ENCODE peak calls at places on chromosomes 1 and 21, in six cellular contexts. One of them, this sample, is unnamed.

GRCh38 chr1:227945891-227946623 is 1.7 kb downstream of the WNT9A start:
- DNase-seq in NCI-H2081: peak
- DNase-seq in stimulated activated CD4-positive, alpha-beta T cell treated with anti-CD3 and anti-CD28 coated beads, Interleukin-12 subunit alpha, Interleukin-12 subunit beta, amount 100 ng/mL, for 4 hours: no peak
- DNase-seq in mesothelial cell of epicardium: peak
- DNase-seq in NCI-H1105 treated with DMSO at 0.1 percent for 48 hours: peak
- DNase-seq in retina: peak
- DNase-seq in this sample: peak

GRCh38 chr1:167238713-167239112 is 18.0 kb downstream of the POU2F1 start:
- DNase-seq in NCI-H1105 treated with DMSO at 0.1 percent for 48 hours: no peak
- DNase-seq in retina: no peak
- DNase-seq in stimulated activated CD4-positive, alpha-beta T cell treated with anti-CD3 and anti-CD28 coated beads, Interleukin-12 subunit alpha, Interleukin-12 subunit beta, amount 100 ng/mL, for 4 hours: no peak
- DNase-seq in NCI-H2081: no peak
- DNase-seq in mesothelial cell of epicardium: no peak
- DNase-seq in this sample: no peak

GRCh38 chr1:201155354-201155753 is 1.1 kb upstream of the TMEM9 start:
- DNase-seq in NCI-H1105 treated with DMSO at 0.1 percent for 48 hours: no peak
- DNase-seq in mesothelial cell of epicardium: no peak
- DNase-seq in retina: no peak
- DNase-seq in stimulated activated CD4-positive, alpha-beta T cell treated with anti-CD3 and anti-CD28 coated beads, Interleukin-12 subunit alpha, Interleukin-12 subunit beta, amount 100 ng/mL, for 4 hours: no peak
- DNase-seq in NCI-H2081: no peak
- DNase-seq in this sample: no peak

GRCh38 chr1:234863596-234863995 is 253.6 kb upstream of the IRF2BP2 start:
- DNase-seq in retina: no peak
- DNase-seq in NCI-H2081: no peak
- DNase-seq in mesothelial cell of epicardium: no peak
- DNase-seq in stimulated activated CD4-positive, alpha-beta T cell treated with anti-CD3 and anti-CD28 coated beads, Interleukin-12 subunit alpha, Interleukin-12 subunit beta, amount 100 ng/mL, for 4 hours: no peak
- DNase-seq in NCI-H1105 treated with DMSO at 0.1 percent for 48 hours: no peak
- DNase-seq in this sample: no peak

GRCh38 chr1:171873664-171874063 is 32.4 kb downstream of the DNM3 start:
- DNase-seq in NCI-H2081: no peak
- DNase-seq in NCI-H1105 treated with DMSO at 0.1 percent for 48 hours: no peak
- DNase-seq in stimulated activated CD4-positive, alpha-beta T cell treated with anti-CD3 and anti-CD28 coated beads, Interleukin-12 subunit alpha, Interleukin-12 subunit beta, amount 100 ng/mL, for 4 hours: no peak
- DNase-seq in retina: no peak
- DNase-seq in mesothelial cell of epicardium: no peak
- DNase-seq in this sample: peak

GRCh38 chr1:204859885-204860284 is 10.8 kb upstream of the NFASC start:
- DNase-seq in mesothelial cell of epicardium: no peak
- DNase-seq in NCI-H1105 treated with DMSO at 0.1 percent for 48 hours: no peak
- DNase-seq in stimulated activated CD4-positive, alpha-beta T cell treated with anti-CD3 and anti-CD28 coated beads, Interleukin-12 subunit alpha, Interleukin-12 subunit beta, amount 100 ng/mL, for 4 hours: no peak
- DNase-seq in retina: no peak
- DNase-seq in NCI-H2081: no peak
- DNase-seq in this sample: peak

GRCh38 chr1:75797606-75798216 is 1.0 kb downstream of the MSH4 start:
- DNase-seq in retina: no peak
- DNase-seq in stimulated activated CD4-positive, alpha-beta T cell treated with anti-CD3 and anti-CD28 coated beads, Interleukin-12 subunit alpha, Interleukin-12 subunit beta, amount 100 ng/mL, for 4 hours: no peak
- DNase-seq in mesothelial cell of epicardium: no peak
- DNase-seq in NCI-H1105 treated with DMSO at 0.1 percent for 48 hours: no peak
- DNase-seq in NCI-H2081: no peak
- DNase-seq in this sample: no peak

GRCh38 chr1:242710286-242710685 is 185.8 kb upstream of the PLD5 start:
- DNase-seq in mesothelial cell of epicardium: no peak
- DNase-seq in retina: no peak
- DNase-seq in NCI-H2081: peak
- DNase-seq in stimulated activated CD4-positive, alpha-beta T cell treated with anti-CD3 and anti-CD28 coated beads, Interleukin-12 subunit alpha, Interleukin-12 subunit beta, amount 100 ng/mL, for 4 hours: no peak
- DNase-seq in NCI-H1105 treated with DMSO at 0.1 percent for 48 hours: no peak
- DNase-seq in this sample: no peak

GRCh38 chr21:41766883-41767605 is at the start of gene RIPK4:
- DNase-seq in NCI-H2081: peak
- DNase-seq in retina: no peak
- DNase-seq in stimulated activated CD4-positive, alpha-beta T cell treated with anti-CD3 and anti-CD28 coated beads, Interleukin-12 subunit alpha, Interleukin-12 subunit beta, amount 100 ng/mL, for 4 hours: peak
- DNase-seq in NCI-H1105 treated with DMSO at 0.1 percent for 48 hours: peak
- DNase-seq in mesothelial cell of epicardium: peak
- DNase-seq in this sample: peak

GRCh38 chr1:53294557-53294956 is 33.3 kb downstream of the LRP8 start:
- DNase-seq in NCI-H2081: no peak
- DNase-seq in NCI-H1105 treated with DMSO at 0.1 percent for 48 hours: no peak
- DNase-seq in stimulated activated CD4-positive, alpha-beta T cell treated with anti-CD3 and anti-CD28 coated beads, Interleukin-12 subunit alpha, Interleukin-12 subunit beta, amount 100 ng/mL, for 4 hours: peak
- DNase-seq in mesothelial cell of epicardium: no peak
- DNase-seq in retina: no peak
- DNase-seq in this sample: no peak

GRCh38 chr1:200027264-200027823 is at the start of gene NR5A2:
- DNase-seq in retina: no peak
- DNase-seq in mesothelial cell of epicardium: no peak
- DNase-seq in stimulated activated CD4-positive, alpha-beta T cell treated with anti-CD3 and anti-CD28 coated beads, Interleukin-12 subunit alpha, Interleukin-12 subunit beta, amount 100 ng/mL, for 4 hours: no peak
- DNase-seq in NCI-H2081: no peak
- DNase-seq in NCI-H1105 treated with DMSO at 0.1 percent for 48 hours: no peak
- DNase-seq in this sample: no peak

GRCh38 chr1:19336543-19336942 is 24.4 kb downstream of the SLC66A1 start:
- DNase-seq in NCI-H1105 treated with DMSO at 0.1 percent for 48 hours: no peak
- DNase-seq in retina: no peak
- DNase-seq in NCI-H2081: no peak
- DNase-seq in stimulated activated CD4-positive, alpha-beta T cell treated with anti-CD3 and anti-CD28 coated beads, Interleukin-12 subunit alpha, Interleukin-12 subunit beta, amount 100 ng/mL, for 4 hours: peak
- DNase-seq in mesothelial cell of epicardium: no peak
- DNase-seq in this sample: no peak

GRCh38 chr1:220028496-220028895 is 17.8 kb downstream of the EPRS1 start:
- DNase-seq in stimulated activated CD4-positive, alpha-beta T cell treated with anti-CD3 and anti-CD28 coated beads, Interleukin-12 subunit alpha, Interleukin-12 subunit beta, amount 100 ng/mL, for 4 hours: no peak
- DNase-seq in mesothelial cell of epicardium: no peak
- DNase-seq in retina: no peak
- DNase-seq in NCI-H2081: peak
- DNase-seq in NCI-H1105 treated with DMSO at 0.1 percent for 48 hours: peak
- DNase-seq in this sample: peak

GRCh38 chr1:180098242-180098995 is 56.2 kb upstream of the QSOX1 start:
- DNase-seq in retina: no peak
- DNase-seq in stimulated activated CD4-positive, alpha-beta T cell treated with anti-CD3 and anti-CD28 coated beads, Interleukin-12 subunit alpha, Interleukin-12 subunit beta, amount 100 ng/mL, for 4 hours: no peak
- DNase-seq in mesothelial cell of epicardium: no peak
- DNase-seq in NCI-H1105 treated with DMSO at 0.1 percent for 48 hours: no peak
- DNase-seq in NCI-H2081: no peak
- DNase-seq in this sample: no peak

GRCh38 chr1:115238336-115239147 is 99.5 kb downstream of the NGF start:
- DNase-seq in NCI-H2081: peak
- DNase-seq in mesothelial cell of epicardium: no peak
- DNase-seq in NCI-H1105 treated with DMSO at 0.1 percent for 48 hours: peak
- DNase-seq in stimulated activated CD4-positive, alpha-beta T cell treated with anti-CD3 and anti-CD28 coated beads, Interleukin-12 subunit alpha, Interleukin-12 subunit beta, amount 100 ng/mL, for 4 hours: no peak
- DNase-seq in retina: no peak
- DNase-seq in this sample: no peak

GRCh38 chr21:41478319-41479177 is 29.4 kb downstream of the TMPRSS2 start:
- DNase-seq in NCI-H2081: no peak
- DNase-seq in stimulated activated CD4-positive, alpha-beta T cell treated with anti-CD3 and anti-CD28 coated beads, Interleukin-12 subunit alpha, Interleukin-12 subunit beta, amount 100 ng/mL, for 4 hours: no peak
- DNase-seq in NCI-H1105 treated with DMSO at 0.1 percent for 48 hours: no peak
- DNase-seq in retina: no peak
- DNase-seq in mesothelial cell of epicardium: no peak
- DNase-seq in this sample: no peak

GRCh38 chr1:24003331-24003972 is 23.3 kb upstream of the SRSF10 start:
- DNase-seq in mesothelial cell of epicardium: no peak
- DNase-seq in NCI-H1105 treated with DMSO at 0.1 percent for 48 hours: no peak
- DNase-seq in stimulated activated CD4-positive, alpha-beta T cell treated with anti-CD3 and anti-CD28 coated beads, Interleukin-12 subunit alpha, Interleukin-12 subunit beta, amount 100 ng/mL, for 4 hours: no peak
- DNase-seq in retina: no peak
- DNase-seq in NCI-H2081: no peak
- DNase-seq in this sample: no peak

GRCh38 chr1:184686540-184686939 is 68.1 kb downstream of the EDEM3 start:
- DNase-seq in NCI-H2081: no peak
- DNase-seq in mesothelial cell of epicardium: no peak
- DNase-seq in stimulated activated CD4-positive, alpha-beta T cell treated with anti-CD3 and anti-CD28 coated beads, Interleukin-12 subunit alpha, Interleukin-12 subunit beta, amount 100 ng/mL, for 4 hours: no peak
- DNase-seq in NCI-H1105 treated with DMSO at 0.1 percent for 48 hours: peak
- DNase-seq in retina: no peak
- DNase-seq in this sample: no peak

GRCh38 chr1:247246325-247247115 is 9.4 kb upstream of the VN1R5 start:
- DNase-seq in stimulated activated CD4-positive, alpha-beta T cell treated with anti-CD3 and anti-CD28 coated beads, Interleukin-12 subunit alpha, Interleukin-12 subunit beta, amount 100 ng/mL, for 4 hours: no peak
- DNase-seq in retina: no peak
- DNase-seq in NCI-H1105 treated with DMSO at 0.1 percent for 48 hours: no peak
- DNase-seq in mesothelial cell of epicardium: no peak
- DNase-seq in NCI-H2081: no peak
- DNase-seq in this sample: no peak

GRCh38 chr1:177915641-177916040 is 54.2 kb downstream of the SEC16B start:
- DNase-seq in retina: no peak
- DNase-seq in stimulated activated CD4-positive, alpha-beta T cell treated with anti-CD3 and anti-CD28 coated beads, Interleukin-12 subunit alpha, Interleukin-12 subunit beta, amount 100 ng/mL, for 4 hours: no peak
- DNase-seq in NCI-H1105 treated with DMSO at 0.1 percent for 48 hours: no peak
- DNase-seq in NCI-H2081: no peak
- DNase-seq in mesothelial cell of epicardium: no peak
- DNase-seq in this sample: no peak

GRCh38 chr1:7290971-7291970 is 479.8 kb upstream of the VAMP3 start:
- DNase-seq in NCI-H1105 treated with DMSO at 0.1 percent for 48 hours: no peak
- DNase-seq in mesothelial cell of epicardium: peak
- DNase-seq in stimulated activated CD4-positive, alpha-beta T cell treated with anti-CD3 and anti-CD28 coated beads, Interleukin-12 subunit alpha, Interleukin-12 subunit beta, amount 100 ng/mL, for 4 hours: no peak
- DNase-seq in NCI-H2081: peak
- DNase-seq in retina: no peak
- DNase-seq in this sample: peak

GRCh38 chr1:164058192-164058591 is 500.8 kb upstream of the PBX1 start:
- DNase-seq in NCI-H2081: no peak
- DNase-seq in retina: no peak
- DNase-seq in NCI-H1105 treated with DMSO at 0.1 percent for 48 hours: no peak
- DNase-seq in mesothelial cell of epicardium: no peak
- DNase-seq in stimulated activated CD4-positive, alpha-beta T cell treated with anti-CD3 and anti-CD28 coated beads, Interleukin-12 subunit alpha, Interleukin-12 subunit beta, amount 100 ng/mL, for 4 hours: no peak
- DNase-seq in this sample: no peak

GRCh38 chr1:244970236-244970652 is 105.9 kb upstream of the HNRNPU start:
- DNase-seq in retina: peak
- DNase-seq in mesothelial cell of epicardium: no peak
- DNase-seq in stimulated activated CD4-positive, alpha-beta T cell treated with anti-CD3 and anti-CD28 coated beads, Interleukin-12 subunit alpha, Interleukin-12 subunit beta, amount 100 ng/mL, for 4 hours: peak
- DNase-seq in NCI-H1105 treated with DMSO at 0.1 percent for 48 hours: peak
- DNase-seq in NCI-H2081: peak
- DNase-seq in this sample: peak

GRCh38 chr1:181416268-181416855 is 67.0 kb upstream of the CACNA1E start:
- DNase-seq in stimulated activated CD4-positive, alpha-beta T cell treated with anti-CD3 and anti-CD28 coated beads, Interleukin-12 subunit alpha, Interleukin-12 subunit beta, amount 100 ng/mL, for 4 hours: no peak
- DNase-seq in NCI-H2081: no peak
- DNase-seq in mesothelial cell of epicardium: no peak
- DNase-seq in retina: no peak
- DNase-seq in NCI-H1105 treated with DMSO at 0.1 percent for 48 hours: no peak
- DNase-seq in this sample: no peak

GRCh38 chr1:160652924-160653619 is 6.2 kb upstream of the SLAMF1 start:
- DNase-seq in NCI-H2081: no peak
- DNase-seq in NCI-H1105 treated with DMSO at 0.1 percent for 48 hours: no peak
- DNase-seq in mesothelial cell of epicardium: no peak
- DNase-seq in retina: no peak
- DNase-seq in stimulated activated CD4-positive, alpha-beta T cell treated with anti-CD3 and anti-CD28 coated beads, Interleukin-12 subunit alpha, Interleukin-12 subunit beta, amount 100 ng/mL, for 4 hours: no peak
- DNase-seq in this sample: no peak

GRCh38 chr1:206551985-206552325 is 44.6 kb downstream of the RASSF5 start:
- DNase-seq in retina: no peak
- DNase-seq in mesothelial cell of epicardium: no peak
- DNase-seq in NCI-H1105 treated with DMSO at 0.1 percent for 48 hours: no peak
- DNase-seq in NCI-H2081: no peak
- DNase-seq in stimulated activated CD4-positive, alpha-beta T cell treated with anti-CD3 and anti-CD28 coated beads, Interleukin-12 subunit alpha, Interleukin-12 subunit beta, amount 100 ng/mL, for 4 hours: peak
- DNase-seq in this sample: no peak

GRCh38 chr1:113103048-113103447 is 30.1 kb downstream of the LRIG2 start:
- DNase-seq in NCI-H1105 treated with DMSO at 0.1 percent for 48 hours: no peak
- DNase-seq in NCI-H2081: no peak
- DNase-seq in mesothelial cell of epicardium: no peak
- DNase-seq in retina: no peak
- DNase-seq in stimulated activated CD4-positive, alpha-beta T cell treated with anti-CD3 and anti-CD28 coated beads, Interleukin-12 subunit alpha, Interleukin-12 subunit beta, amount 100 ng/mL, for 4 hours: no peak
- DNase-seq in this sample: no peak

GRCh38 chr1:190169311-190170067 is 308.2 kb downstream of the BRINP3 start:
- DNase-seq in stimulated activated CD4-positive, alpha-beta T cell treated with anti-CD3 and anti-CD28 coated beads, Interleukin-12 subunit alpha, Interleukin-12 subunit beta, amount 100 ng/mL, for 4 hours: no peak
- DNase-seq in NCI-H1105 treated with DMSO at 0.1 percent for 48 hours: no peak
- DNase-seq in retina: peak
- DNase-seq in mesothelial cell of epicardium: no peak
- DNase-seq in NCI-H2081: no peak
- DNase-seq in this sample: no peak

GRCh38 chr1:175701590-175701989 is 41.8 kb downstream of the TNR start:
- DNase-seq in retina: no peak
- DNase-seq in NCI-H1105 treated with DMSO at 0.1 percent for 48 hours: no peak
- DNase-seq in mesothelial cell of epicardium: no peak
- DNase-seq in stimulated activated CD4-positive, alpha-beta T cell treated with anti-CD3 and anti-CD28 coated beads, Interleukin-12 subunit alpha, Interleukin-12 subunit beta, amount 100 ng/mL, for 4 hours: no peak
- DNase-seq in NCI-H2081: no peak
- DNase-seq in this sample: no peak

GRCh38 chr1:5477716-5478115 is 514.5 kb downstream of the NPHP4 start:
- DNase-seq in mesothelial cell of epicardium: no peak
- DNase-seq in retina: peak
- DNase-seq in NCI-H2081: no peak
- DNase-seq in stimulated activated CD4-positive, alpha-beta T cell treated with anti-CD3 and anti-CD28 coated beads, Interleukin-12 subunit alpha, Interleukin-12 subunit beta, amount 100 ng/mL, for 4 hours: no peak
- DNase-seq in NCI-H1105 treated with DMSO at 0.1 percent for 48 hours: no peak
- DNase-seq in this sample: no peak

GRCh38 chr1:57683037-57683928 is 259.4 kb upstream of the DAB1 start:
- DNase-seq in mesothelial cell of epicardium: no peak
- DNase-seq in stimulated activated CD4-positive, alpha-beta T cell treated with anti-CD3 and anti-CD28 coated beads, Interleukin-12 subunit alpha, Interleukin-12 subunit beta, amount 100 ng/mL, for 4 hours: no peak
- DNase-seq in NCI-H2081: no peak
- DNase-seq in NCI-H1105 treated with DMSO at 0.1 percent for 48 hours: no peak
- DNase-seq in retina: no peak
- DNase-seq in this sample: no peak

GRCh38 chr1:206117151-206117948 is at the start of gene AVPR1B:
- DNase-seq in NCI-H2081: peak
- DNase-seq in mesothelial cell of epicardium: peak
- DNase-seq in NCI-H1105 treated with DMSO at 0.1 percent for 48 hours: peak
- DNase-seq in stimulated activated CD4-positive, alpha-beta T cell treated with anti-CD3 and anti-CD28 coated beads, Interleukin-12 subunit alpha, Interleukin-12 subunit beta, amount 100 ng/mL, for 4 hours: peak
- DNase-seq in retina: peak
- DNase-seq in this sample: peak

GRCh38 chr1:151539321-151540020 is 638 bp upstream of the TUFT1 start:
- DNase-seq in mesothelial cell of epicardium: peak
- DNase-seq in retina: no peak
- DNase-seq in NCI-H2081: peak
- DNase-seq in stimulated activated CD4-positive, alpha-beta T cell treated with anti-CD3 and anti-CD28 coated beads, Interleukin-12 subunit alpha, Interleukin-12 subunit beta, amount 100 ng/mL, for 4 hours: no peak
- DNase-seq in NCI-H1105 treated with DMSO at 0.1 percent for 48 hours: peak
- DNase-seq in this sample: no peak

GRCh38 chr1:27405074-27405473 is 12.7 kb downstream of the GPR3 start:
- DNase-seq in NCI-H2081: no peak
- DNase-seq in NCI-H1105 treated with DMSO at 0.1 percent for 48 hours: no peak
- DNase-seq in retina: peak
- DNase-seq in mesothelial cell of epicardium: no peak
- DNase-seq in stimulated activated CD4-positive, alpha-beta T cell treated with anti-CD3 and anti-CD28 coated beads, Interleukin-12 subunit alpha, Interleukin-12 subunit beta, amount 100 ng/mL, for 4 hours: no peak
- DNase-seq in this sample: no peak

GRCh38 chr1:45685308-45686080 is 839 bp downstream of the GPBP1L1 start:
- DNase-seq in NCI-H2081: no peak
- DNase-seq in retina: no peak
- DNase-seq in mesothelial cell of epicardium: no peak
- DNase-seq in NCI-H1105 treated with DMSO at 0.1 percent for 48 hours: peak
- DNase-seq in stimulated activated CD4-positive, alpha-beta T cell treated with anti-CD3 and anti-CD28 coated beads, Interleukin-12 subunit alpha, Interleukin-12 subunit beta, amount 100 ng/mL, for 4 hours: no peak
- DNase-seq in this sample: no peak

GRCh38 chr1:228011721-228012311 is 5.0 kb downstream of the WNT3A start:
- DNase-seq in NCI-H2081: no peak
- DNase-seq in mesothelial cell of epicardium: no peak
- DNase-seq in stimulated activated CD4-positive, alpha-beta T cell treated with anti-CD3 and anti-CD28 coated beads, Interleukin-12 subunit alpha, Interleukin-12 subunit beta, amount 100 ng/mL, for 4 hours: no peak
- DNase-seq in NCI-H1105 treated with DMSO at 0.1 percent for 48 hours: no peak
- DNase-seq in retina: no peak
- DNase-seq in this sample: no peak

GRCh38 chr1:42420145-42420544 is 35.7 kb downstream of the ZMYND12 start:
- DNase-seq in retina: no peak
- DNase-seq in NCI-H1105 treated with DMSO at 0.1 percent for 48 hours: no peak
- DNase-seq in mesothelial cell of epicardium: no peak
- DNase-seq in NCI-H2081: no peak
- DNase-seq in stimulated activated CD4-positive, alpha-beta T cell treated with anti-CD3 and anti-CD28 coated beads, Interleukin-12 subunit alpha, Interleukin-12 subunit beta, amount 100 ng/mL, for 4 hours: no peak
- DNase-seq in this sample: no peak

This sample was measured in SK-N-SH.